ENCODE peak calls at places on chromosomes 11 and 22, in ten cellular contexts. M is CD4-positive, alpha-beta T cell; O is right atrium auricular region; C is NCI-H1930; D is suprapubic skin; V is foreskin melanocyte; P is stimulated activated naive CD8-positive, alpha-beta T cell treated with anti-CD3 and anti-CD28 coated beads, Interleukin-15, Interleukin-2, amounts not matched to agents 100 U/mL and 50 U/mL, for 24 hours; X is NB4; R is fibroblast of lung; T is RKO. H is an unnamed sample.

GRCh38 chr11:134711563-134711962 is 299.5 kb upstream of the B3GAT1 start:
- DNase-seq in M (no peak), O (no peak), C (no peak), D (no peak), V (no peak), P (no peak), X (no peak), R (no peak), T (no peak), H (no peak)

GRCh38 chr11:35615911-35616900 is 2.1 kb upstream of the FJX1 start:
- DNase-seq in M (no peak), O (no peak), C (no peak), D (no peak), V (no peak), P (peak), X (peak), R (peak), T (peak), H (peak)

GRCh38 chr11:104328514-104328912 is 164.6 kb upstream of the PDGFD start:
- DNase-seq in M (no peak), O (no peak), C (no peak), D (no peak), V (no peak), P (no peak), X (no peak), R (no peak), T (no peak), H (no peak)

GRCh38 chr11:68358416-68358815 is 46.0 kb downstream of the LRP5 start:
- DNase-seq in M (no peak), O (no peak), C (no peak), D (no peak), V (no peak), P (no peak), X (no peak), R (no peak), T (no peak), H (no peak)

GRCh38 chr11:99015634-99016454 is 4.9 kb upstream of the CNTN5 start:
- DNase-seq in M (no peak), O (no peak), C (no peak), D (no peak), V (peak), P (no peak), X (peak), R (peak), T (peak), H (peak)

GRCh38 chr22:44588348-44588747 is 90.3 kb upstream of the RTL6 start:
- DNase-seq in M (no peak), O (no peak), C (no peak), D (peak), V (no peak), P (no peak), X (no peak), R (no peak), T (no peak), H (no peak)

GRCh38 chr11:63882555-63883242 is 34.3 kb downstream of the RCOR2 start:
- DNase-seq in M (no peak), O (no peak), C (no peak), D (no peak), V (peak), P (no peak), X (peak), R (no peak), T (no peak), H (peak)

GRCh38 chr11:65591939-65592814 is 3.4 kb downstream of the KCNK7 start:
- DNase-seq in M (no peak), O (no peak), C (no peak), D (no peak), V (no peak), P (no peak), X (no peak), R (peak), T (no peak), H (no peak)

GRCh38 chr11:1628506-1629325 is 859 bp upstream of the KRTAP5-5 start:
- DNase-seq in M (peak), O (no peak), C (no peak), D (no peak), V (peak), P (peak), X (peak), R (peak), T (peak), H (peak)

GRCh38 chr11:93857413-93858185 is 7.2 kb upstream of the VSTM5 start:
- DNase-seq in M (no peak), O (peak), C (no peak), D (no peak), V (no peak), P (no peak), X (no peak), R (peak), T (no peak), H (no peak)

GRCh38 chr11:83862033-83862432 is 575.9 kb upstream of the CCDC90B start:
- DNase-seq in M (no peak), O (no peak), C (no peak), D (no peak), V (no peak), P (no peak), X (no peak), R (no peak), T (no peak), H (no peak)

GRCh38 chr11:1946812-1947480 is at the start of gene MRPL23:
- DNase-seq in M (peak), O (no peak), C (no peak), D (no peak), V (no peak), P (peak), X (no peak), R (no peak), T (no peak), H (no peak)

GRCh38 chr22:23075050-23075449 is 4.7 kb downstream of the GNAZ start:
- DNase-seq in M (no peak), O (no peak), C (no peak), D (no peak), V (no peak), P (no peak), X (no peak), R (no peak), T (no peak), H (no peak)

GRCh38 chr11:75547617-75548054 is 14.4 kb upstream of the SERPINH1 start:
- DNase-seq in M (no peak), O (peak), C (peak), D (no peak), V (peak), P (peak), X (peak), R (peak), T (peak), H (peak)

GRCh38 chr22:49541451-49542230 is 286.0 kb downstream of the BRD1 start:
- DNase-seq in M (peak), O (no peak), C (no peak), D (peak), V (no peak), P (no peak), X (no peak), R (no peak), T (no peak), H (no peak)

GRCh38 chr22:27378343-27378800 is 423.2 kb downstream of the MN1 start:
- DNase-seq in M (no peak), O (no peak), C (no peak), D (no peak), V (no peak), P (no peak), X (peak), R (no peak), T (no peak), H (no peak)

GRCh38 chr11:6667733-6668374 is 12.2 kb upstream of the DCHS1 start:
- DNase-seq in M (no peak), O (no peak), C (no peak), D (no peak), V (peak), P (peak), X (peak), R (peak), T (peak), H (peak)